ENCODE peak calls at places on chromosome 3, in five cellular contexts. Z is fibroblast of villous mesenchyme; J is astrocyte of the spinal cord; A is colonic mucosa; S is CD8-positive, alpha-beta T cell. B is an unnamed sample.

GRCh38 chr3:188319569-188319968 is 165.6 kb downstream of the LPP start:
- DNase-seq in Z (peak; percentile 28), A (no peak), S (no peak), J (peak; percentile 40), B (no peak)

GRCh38 chr3:37609711-37610110 is 252.0 kb upstream of the CTDSPL start:
- DNase-seq in J (no peak), Z (no peak), A (no peak), S (no peak), B (no peak)

GRCh38 chr3:184284696-184285095 is 8.9 kb downstream of the ECE2 start:
- DNase-seq in S (peak; percentile 22), J (peak; percentile 65), Z (peak; percentile 67), A (peak; percentile 27), B (peak; percentile 29)

GRCh38 chr3:11660242-11660641 is 16.5 kb upstream of the VGLL4 start:
- DNase-seq in A (peak; percentile 50), S (no peak), Z (no peak), J (no peak), B (no peak)

GRCh38 chr3:78712270-78712669 is 1055.5 kb downstream of the ROBO1 start:
- DNase-seq in Z (no peak), J (no peak), A (no peak), S (no peak), B (no peak)

GRCh38 chr3:42159706-42160472 is 68.7 kb downstream of the TRAK1 start:
- DNase-seq in Z (no peak), A (peak; percentile 89), S (peak; percentile 52), J (no peak), B (no peak)

GRCh38 chr3:150925751-150926201 is 20.5 kb upstream of the MINDY4B start:
- DNase-seq in J (peak; percentile 10), Z (peak; percentile 14), S (peak; percentile 53), A (peak; percentile 48), B (peak; percentile 16)

GRCh38 chr3:21729888-21730459 is 21.0 kb downstream of the ZNF385D start:
- DNase-seq in S (no peak), A (no peak), Z (no peak), J (peak; percentile 76), B (peak; percentile 74)

GRCh38 chr3:196499807-196500524 is 3.6 kb downstream of the RNF168 start:
- DNase-seq in A (no peak), S (no peak), Z (no peak), J (no peak), B (no peak)
- H3K4me3 ChIP-seq in A (peak overlapping the region; percentile 87), S (peak overlapping the region; percentile 35), Z (peak overlapping the region; percentile 70), J (peak overlapping the region; percentile 96), B (peak overlapping the region; percentile 84)

DNA sequence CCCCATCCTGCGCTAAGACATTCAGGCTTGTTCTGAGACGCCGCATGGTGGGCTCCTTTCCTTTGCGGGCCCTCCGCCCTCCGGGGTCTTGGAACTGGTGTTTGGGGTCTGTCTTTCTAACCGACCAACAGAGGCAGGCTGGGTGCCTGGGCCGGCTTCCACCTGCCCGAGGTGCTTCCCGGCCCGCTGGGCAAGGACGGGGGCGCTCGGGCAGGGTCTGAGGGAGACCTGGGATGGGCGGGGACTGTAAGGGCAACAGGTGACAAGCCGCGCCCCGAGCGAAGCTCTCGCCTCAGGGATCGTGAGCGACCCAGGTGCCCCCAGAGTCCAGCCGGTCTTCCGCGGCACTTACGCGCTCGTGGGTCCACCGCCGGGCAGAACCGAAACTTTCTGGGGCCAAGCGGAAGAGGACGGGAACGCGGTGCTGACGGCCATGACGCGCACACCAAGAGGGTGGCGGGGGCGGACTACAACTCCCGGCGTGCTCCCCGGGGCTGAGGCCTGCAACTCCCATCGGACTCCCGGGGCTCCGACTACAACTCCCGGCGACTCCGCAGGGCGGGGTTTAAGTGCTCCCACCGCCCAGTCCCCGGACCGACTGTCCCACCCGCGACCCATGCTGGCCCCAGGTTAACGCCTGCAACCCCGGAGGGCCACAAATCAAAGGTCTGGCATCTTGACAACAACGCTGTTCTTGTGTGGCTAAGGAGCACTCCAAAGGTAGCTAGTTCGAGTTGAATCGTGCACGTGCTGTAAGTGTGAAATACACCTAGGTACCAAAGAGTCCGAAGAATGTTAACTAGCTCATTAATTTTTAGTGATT is at the start of gene FYCO1:
- DNase-seq in Z (peak; percentile 90), J (peak; percentile 88), S (peak; percentile 89), A (peak; percentile 93), B (peak; percentile 60)
- TF ChIP-seq CTCF in Z (no peak), J (no peak), S (no peak), A (no peak), B (no peak)

GRCh38 chr3:56926513-56927282 is 124.9 kb upstream of the ARHGEF3 start:
- DNase-seq in S (no peak), J (peak; percentile 78), Z (peak; percentile 97), A (no peak), B (peak; percentile 59)

GRCh38 chr3:56919137-56919796 is 117.5 kb upstream of the ARHGEF3 start:
- DNase-seq in A (no peak), Z (no peak), J (no peak), S (no peak), B (no peak)

GRCh38 chr3:56921573-56922571 is 120.1 kb upstream of the ARHGEF3 start:
- DNase-seq in S (peak; percentile 35), A (no peak), Z (peak; percentile 97), J (peak; percentile 9), B (no peak)

GRCh38 chr3:56919797-56920195 is 118.0 kb upstream of the ARHGEF3 start:
- DNase-seq in J (no peak), S (no peak), Z (no peak), A (no peak), B (no peak)

GRCh38 chr3:56923546-56924224 is 121.9 kb upstream of the ARHGEF3 start:
- DNase-seq in Z (peak; percentile 66), J (peak; percentile 47), S (peak; percentile 56), A (peak; percentile 75), B (no peak)
- H3K4me3 ChIP-seq in Z (no peak overlapping the region), J (no peak overlapping the region), S (peak overlapping the region; percentile 11), A (no peak overlapping the region), B (no peak overlapping the region)

GRCh38 chr3:140216249-140216648 is 281.3 kb downstream of the CLSTN2 start:
- DNase-seq in S (no peak), Z (no peak), A (no peak), J (no peak), B (no peak)
- TF ChIP-seq CTCF in S (no peak), Z (peak; percentile 58), A (no peak), J (peak; percentile 40), B (peak; percentile 38)

GRCh38 chr3:161323926-161324621 is 47.2 kb downstream of the SPTSSB start:
- DNase-seq in S (no peak), Z (peak; percentile 32), J (no peak), A (no peak), B (no peak)

GRCh38 chr3:161320837-161321236 is 50.5 kb downstream of the SPTSSB start:
- DNase-seq in J (no peak), S (no peak), A (no peak), Z (no peak), B (no peak)

GRCh38 chr3:161317077-161317476 is 54.2 kb downstream of the SPTSSB start:
- DNase-seq in S (no peak), A (no peak), Z (no peak), J (no peak), B (no peak)

GRCh38 chr3:161325059-161325458 is 46.3 kb downstream of the SPTSSB start:
- DNase-seq in Z (no peak), S (no peak), J (no peak), A (no peak), B (no peak)

DNA sequence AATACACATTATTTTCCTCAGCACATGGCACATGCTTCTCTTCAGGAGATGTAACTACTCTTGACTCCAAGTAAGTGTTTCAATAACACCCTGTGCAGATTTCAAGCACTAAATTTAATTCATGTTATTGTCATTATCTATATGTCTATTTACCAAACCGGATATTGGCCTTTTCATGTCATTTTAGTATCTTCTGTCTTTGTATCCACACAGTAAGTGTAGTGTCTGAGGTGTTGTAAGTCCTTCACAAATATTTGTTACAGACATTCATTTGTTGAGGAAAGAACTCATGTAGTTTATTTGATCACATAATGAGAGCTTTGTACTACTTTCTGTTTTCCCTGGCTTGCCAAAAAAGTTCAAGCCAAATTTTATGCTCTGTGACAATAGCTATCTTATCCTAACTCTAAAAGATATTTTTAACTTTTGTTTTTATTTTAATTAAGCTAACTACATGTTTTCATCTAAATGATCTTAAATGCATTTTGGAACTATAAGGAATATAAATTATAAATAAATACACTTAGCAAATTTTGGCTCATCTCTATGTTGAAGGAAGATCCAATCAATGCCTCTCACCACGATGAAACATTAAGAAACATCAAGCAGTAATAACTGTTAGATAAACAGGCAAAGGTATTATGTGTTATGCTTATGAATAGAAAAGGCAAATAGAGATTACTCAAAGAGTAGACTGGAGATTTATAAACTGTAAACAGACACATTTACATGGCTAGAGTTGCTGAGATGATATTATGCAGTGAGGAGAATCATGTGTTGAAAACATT is 48.3 kb downstream of the SPTSSB start:
- DNase-seq in Z (peak; percentile 14), S (no peak), A (no peak), J (no peak), B (no peak)
- H3K4me3 ChIP-seq in Z (no peak overlapping the region), S (no peak overlapping the region), A (no peak overlapping the region), J (no peak overlapping the region), B (no peak overlapping the region)